ENCODE peak calls at places on chromosomes 3 and 15, in five cellular contexts. One of them, this sample, is unnamed. For H3K27me3, the result is how much of the 10 kb centered on the place peaks cover.

GRCh38 chr15:57881361-57881760 is 174.8 kb downstream of the POLR2M start:
- DNase-seq in left lung: no peak
- DNase-seq in ovary: no peak
- DNase-seq in fibroblast of lung: no peak
- DNase-seq in endothelial cell of umbilical vein: no peak
- DNase-seq in this sample: no peak

GRCh38 chr3:149224736-149225594 is 3.3 kb upstream of the CP start:
- DNase-seq in left lung: no peak
- DNase-seq in ovary: no peak
- DNase-seq in fibroblast of lung: peak
- DNase-seq in endothelial cell of umbilical vein: peak
- DNase-seq in this sample: no peak

GRCh38 chr15:66735909-66736305 is 33.9 kb downstream of the SMAD6 start:
- DNase-seq in left lung: no peak
- DNase-seq in ovary: no peak
- DNase-seq in fibroblast of lung: no peak
- DNase-seq in endothelial cell of umbilical vein: no peak
- DNase-seq in this sample: peak

GRCh38 chr15:69725957-69726356 is 273.3 kb downstream of the RPLP1 start:
- DNase-seq in left lung: peak
- DNase-seq in ovary: no peak
- DNase-seq in fibroblast of lung: no peak
- DNase-seq in endothelial cell of umbilical vein: no peak
- DNase-seq in this sample: no peak

GRCh38 chr15:91855684-91856553 is 2.4 kb downstream of the SLCO3A1 start:
- DNase-seq in left lung: peak
- DNase-seq in ovary: no peak
- DNase-seq in fibroblast of lung: no peak
- DNase-seq in endothelial cell of umbilical vein: no peak
- DNase-seq in this sample: no peak

GRCh38 chr3:59300727-59301134 is 250.9 kb upstream of the CFAP20DC start:
- DNase-seq in left lung: no peak
- DNase-seq in ovary: no peak
- DNase-seq in fibroblast of lung: no peak
- DNase-seq in endothelial cell of umbilical vein: no peak
- DNase-seq in this sample: no peak

GRCh38 chr3:141257971-141258370 is 26.3 kb downstream of the PXYLP1 start:
- DNase-seq in left lung: no peak
- DNase-seq in ovary: no peak
- DNase-seq in fibroblast of lung: no peak
- DNase-seq in endothelial cell of umbilical vein: no peak
- DNase-seq in this sample: no peak

GRCh38 chr15:42611532-42611931 is 36.1 kb downstream of the STARD9 start:
- DNase-seq in left lung: no peak
- DNase-seq in ovary: no peak
- DNase-seq in fibroblast of lung: no peak
- DNase-seq in endothelial cell of umbilical vein: peak
- DNase-seq in this sample: no peak

GRCh38 chr15:79629687-79630086 is 197.6 kb downstream of the MINAR1 start:
- DNase-seq in left lung: peak
- DNase-seq in ovary: no peak
- DNase-seq in fibroblast of lung: peak
- DNase-seq in endothelial cell of umbilical vein: no peak
- DNase-seq in this sample: no peak

GRCh38 chr15:66780172-66780972 is 78.3 kb downstream of the SMAD6 start:
- DNase-seq in left lung: no peak
- DNase-seq in ovary: no peak
- DNase-seq in fibroblast of lung: peak
- DNase-seq in endothelial cell of umbilical vein: no peak
- DNase-seq in this sample: no peak

GRCh38 chr15:74157868-74158827 is 15.4 kb upstream of the ISLR start:
- DNase-seq in left lung: no peak
- DNase-seq in ovary: no peak
- DNase-seq in fibroblast of lung: no peak
- DNase-seq in endothelial cell of umbilical vein: no peak
- DNase-seq in this sample: no peak

GRCh38 chr3:123739754-123740153 is 144.4 kb downstream of the MYLK start:
- DNase-seq in left lung: no peak
- DNase-seq in ovary: no peak
- DNase-seq in fibroblast of lung: peak
- DNase-seq in endothelial cell of umbilical vein: no peak
- DNase-seq in this sample: no peak

GRCh38 chr15:68054658-68055223 is 626 bp downstream of the PIAS1 start:
- DNase-seq in left lung: peak
- DNase-seq in ovary: peak
- DNase-seq in fibroblast of lung: peak
- DNase-seq in endothelial cell of umbilical vein: peak
- DNase-seq in this sample: peak

GRCh38 chr3:159872374-159873109 is 116.1 kb upstream of the IL12A start:
- DNase-seq in left lung: no peak
- DNase-seq in ovary: no peak
- DNase-seq in fibroblast of lung: peak
- DNase-seq in endothelial cell of umbilical vein: peak
- DNase-seq in this sample: no peak

GRCh38 chr3:27568393-27568792 is 84.2 kb upstream of the SLC4A7 start:
- DNase-seq in left lung: peak
- DNase-seq in ovary: peak
- DNase-seq in fibroblast of lung: peak
- DNase-seq in endothelial cell of umbilical vein: no peak
- DNase-seq in this sample: peak

GRCh38 chr3:54427501-54427900 is 305.1 kb downstream of the CACNA2D3 start:
- DNase-seq in left lung: no peak
- DNase-seq in ovary: no peak
- DNase-seq in fibroblast of lung: no peak
- DNase-seq in endothelial cell of umbilical vein: no peak
- DNase-seq in this sample: no peak

GRCh38 chr3:54360320-54360719 is 238.0 kb downstream of the CACNA2D3 start:
- DNase-seq in left lung: no peak
- DNase-seq in ovary: no peak
- DNase-seq in fibroblast of lung: no peak
- DNase-seq in endothelial cell of umbilical vein: no peak
- DNase-seq in this sample: no peak

GRCh38 chr15:43792761-43793493 is 807 bp downstream of the SERF2 start:
- DNase-seq in left lung: peak
- DNase-seq in ovary: no peak
- DNase-seq in fibroblast of lung: no peak
- DNase-seq in endothelial cell of umbilical vein: peak
- DNase-seq in this sample: no peak
- H3K27ac ChIP-seq in left lung: peak
- H3K27ac ChIP-seq in ovary: peak
- H3K27ac ChIP-seq in fibroblast of lung: peak
- H3K27ac ChIP-seq in endothelial cell of umbilical vein: peak
- H3K27ac ChIP-seq in this sample: peak

GRCh38 chr3:135809038-135809437 is 156.5 kb upstream of the PPP2R3A start:
- DNase-seq in left lung: no peak
- DNase-seq in ovary: no peak
- DNase-seq in fibroblast of lung: no peak
- DNase-seq in endothelial cell of umbilical vein: no peak
- DNase-seq in this sample: no peak
- H3K27me3 ChIP-seq in left lung: under half
- H3K27me3 ChIP-seq in ovary: under half
- H3K27me3 ChIP-seq in fibroblast of lung: under half
- H3K27me3 ChIP-seq in endothelial cell of umbilical vein: under half
- H3K27me3 ChIP-seq in this sample: under half

GRCh38 chr15:31222769-31223345 is 103.8 kb upstream of the KLF13 start:
- DNase-seq in left lung: peak
- DNase-seq in ovary: no peak
- DNase-seq in fibroblast of lung: no peak
- DNase-seq in endothelial cell of umbilical vein: no peak
- DNase-seq in this sample: no peak
- H3K27ac ChIP-seq in left lung: peak
- H3K27ac ChIP-seq in ovary: no peak
- H3K27ac ChIP-seq in fibroblast of lung: no peak
- H3K27ac ChIP-seq in endothelial cell of umbilical vein: no peak
- H3K27ac ChIP-seq in this sample: peak

GRCh38 chr3:13200951-13201350 is 127.7 kb upstream of the IQSEC1 start:
- DNase-seq in left lung: no peak
- DNase-seq in ovary: no peak
- DNase-seq in fibroblast of lung: no peak
- DNase-seq in endothelial cell of umbilical vein: no peak
- DNase-seq in this sample: no peak

GRCh38 chr3:13204177-13204581 is 130.9 kb upstream of the IQSEC1 start:
- DNase-seq in left lung: no peak
- DNase-seq in ovary: no peak
- DNase-seq in fibroblast of lung: no peak
- DNase-seq in endothelial cell of umbilical vein: no peak
- DNase-seq in this sample: peak

GRCh38 chr3:13202744-13203397 is 129.6 kb upstream of the IQSEC1 start:
- DNase-seq in left lung: no peak
- DNase-seq in ovary: no peak
- DNase-seq in fibroblast of lung: no peak
- DNase-seq in endothelial cell of umbilical vein: no peak
- DNase-seq in this sample: peak

GRCh38 chr3:13205567-13206143 is 132.4 kb upstream of the IQSEC1 start:
- DNase-seq in left lung: no peak
- DNase-seq in ovary: no peak
- DNase-seq in fibroblast of lung: no peak
- DNase-seq in endothelial cell of umbilical vein: no peak
- DNase-seq in this sample: no peak

DNA sequence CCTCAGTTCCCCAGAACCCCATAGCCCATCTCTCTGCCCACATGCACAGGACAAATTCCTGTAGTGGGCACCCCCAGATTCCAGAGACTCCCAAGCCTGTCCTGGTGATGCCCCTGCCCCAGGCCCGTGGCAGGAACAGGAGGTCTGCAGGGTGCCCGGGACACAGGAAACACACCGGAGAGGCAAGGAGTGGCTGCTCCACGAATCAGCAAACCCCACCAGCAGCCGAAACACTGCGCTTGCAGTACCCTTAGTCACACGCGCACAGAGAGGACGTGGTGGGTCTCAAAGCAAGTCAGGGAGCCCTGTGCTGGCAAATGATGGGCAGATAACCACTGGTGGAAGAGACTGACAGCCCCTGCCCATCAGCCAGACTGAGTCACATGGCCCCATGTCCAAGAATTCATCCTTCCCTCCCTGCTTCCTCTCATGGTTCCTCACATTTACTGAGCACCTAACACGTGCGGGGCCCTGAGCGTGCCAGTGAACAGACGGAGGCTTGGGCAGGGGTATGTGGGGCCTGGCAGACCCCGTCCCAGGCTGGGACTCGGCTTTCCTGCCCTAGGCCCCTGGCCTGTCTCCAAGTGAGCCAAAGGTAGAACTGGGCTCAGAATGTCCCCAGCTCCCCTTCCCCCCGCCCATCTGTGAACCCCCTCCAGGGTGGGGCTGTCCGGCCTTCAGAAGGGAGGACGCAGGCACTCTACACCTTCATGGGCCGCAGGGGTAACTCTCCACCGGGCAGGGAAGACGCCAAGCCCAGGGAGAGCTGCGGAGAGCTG is 130.4 kb upstream of the IQSEC1 start:
- DNase-seq in left lung: no peak
- DNase-seq in ovary: no peak
- DNase-seq in fibroblast of lung: no peak
- DNase-seq in endothelial cell of umbilical vein: no peak
- DNase-seq in this sample: no peak
- H3K27me3 ChIP-seq in left lung: under half
- H3K27me3 ChIP-seq in ovary: under half
- H3K27me3 ChIP-seq in fibroblast of lung: under half
- H3K27me3 ChIP-seq in endothelial cell of umbilical vein: under half
- H3K27me3 ChIP-seq in this sample: under half

GRCh38 chr3:154178172-154178571 is 57.0 kb downstream of the ARHGEF26 start:
- DNase-seq in left lung: no peak
- DNase-seq in ovary: no peak
- DNase-seq in fibroblast of lung: peak
- DNase-seq in endothelial cell of umbilical vein: no peak
- DNase-seq in this sample: no peak

GRCh38 chr3:154184582-154184981 is 63.4 kb downstream of the ARHGEF26 start:
- DNase-seq in left lung: no peak
- DNase-seq in ovary: no peak
- DNase-seq in fibroblast of lung: no peak
- DNase-seq in endothelial cell of umbilical vein: no peak
- DNase-seq in this sample: no peak

GRCh38 chr3:154182322-154182922 is 61.2 kb downstream of the ARHGEF26 start:
- DNase-seq in left lung: no peak
- DNase-seq in ovary: no peak
- DNase-seq in fibroblast of lung: no peak
- DNase-seq in endothelial cell of umbilical vein: no peak
- DNase-seq in this sample: no peak

GRCh38 chr3:154182975-154183374 is 61.8 kb downstream of the ARHGEF26 start:
- DNase-seq in left lung: no peak
- DNase-seq in ovary: no peak
- DNase-seq in fibroblast of lung: no peak
- DNase-seq in endothelial cell of umbilical vein: no peak
- DNase-seq in this sample: no peak

DNA sequence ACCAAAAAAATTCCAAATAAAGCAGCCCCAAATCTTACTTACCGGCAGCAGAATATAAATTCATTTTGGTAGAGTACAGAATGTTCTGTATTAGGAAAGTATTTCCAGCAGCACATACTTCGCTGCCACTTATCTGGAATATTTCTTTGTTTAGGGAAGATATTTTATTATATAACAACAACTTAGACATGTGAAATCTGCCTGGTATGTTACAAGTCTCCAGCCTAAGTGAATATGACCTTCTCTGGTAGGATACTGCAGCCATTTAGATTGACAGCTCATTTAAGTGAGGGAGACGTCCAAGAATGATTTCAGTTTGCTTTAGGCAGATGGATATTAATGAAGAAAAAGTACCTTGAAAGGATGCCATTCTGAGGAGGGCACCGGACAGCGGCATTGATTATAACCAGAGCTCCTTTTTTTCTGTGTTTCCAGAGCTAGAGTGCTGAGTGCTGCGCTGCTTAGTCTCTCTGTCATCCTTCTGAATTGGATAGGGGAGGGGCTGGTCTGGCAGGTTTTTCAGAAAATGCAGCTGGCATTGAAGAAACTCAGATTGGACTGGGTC is 60.0 kb downstream of the ARHGEF26 start:
- DNase-seq in left lung: no peak
- DNase-seq in ovary: no peak
- DNase-seq in fibroblast of lung: no peak
- DNase-seq in endothelial cell of umbilical vein: no peak
- DNase-seq in this sample: no peak
- H3K27ac ChIP-seq in left lung: no peak
- H3K27ac ChIP-seq in ovary: no peak
- H3K27ac ChIP-seq in fibroblast of lung: no peak
- H3K27ac ChIP-seq in endothelial cell of umbilical vein: no peak
- H3K27ac ChIP-seq in this sample: no peak

DNA sequence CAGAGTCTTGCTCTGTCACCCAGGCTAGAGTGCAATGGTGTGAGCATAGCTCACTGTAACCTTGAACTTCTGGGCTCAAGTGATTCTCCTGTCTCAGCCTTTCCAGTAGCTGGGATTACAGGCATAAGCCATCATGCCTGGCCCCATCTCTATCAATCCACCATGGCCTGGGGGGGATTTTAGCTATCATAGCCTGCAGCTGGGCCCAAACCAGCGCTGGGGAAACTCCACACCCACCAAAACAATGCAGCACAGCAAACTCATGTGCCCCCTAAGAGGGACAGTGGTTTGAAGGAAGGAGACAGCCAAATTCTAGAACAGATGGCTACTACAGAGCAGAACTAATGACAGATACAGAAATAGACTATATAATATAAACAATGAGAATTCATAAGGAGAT is 13.7 kb upstream of the NSMCE3 start:
- DNase-seq in left lung: no peak
- DNase-seq in ovary: no peak
- DNase-seq in fibroblast of lung: no peak
- DNase-seq in endothelial cell of umbilical vein: no peak
- DNase-seq in this sample: no peak
- H3K27me3 ChIP-seq in left lung: under half
- H3K27me3 ChIP-seq in ovary: under half
- H3K27me3 ChIP-seq in fibroblast of lung: under half
- H3K27me3 ChIP-seq in endothelial cell of umbilical vein: under half
- H3K27me3 ChIP-seq in this sample: under half

This sample was measured in dorsolateral prefrontal cortex.